ENCODE peak calls at places on chromosomes 3 and 15, in six cellular contexts. One of them, this sample, is unnamed. For H4K20me1, the result is how much of the 10 kb centered on the place peaks cover.

GRCh38 chr15:68213991-68214837 is 9.1 kb upstream of the CALML4 start:
- DNase-seq in HCT116: no peak
- DNase-seq in astrocyte: no peak
- DNase-seq in mammary epithelial cell: no peak
- DNase-seq in OCI-LY7: no peak
- DNase-seq in neural progenitor cell: no peak
- DNase-seq in this sample: no peak

GRCh38 chr15:93041159-93041547 is 47.9 kb downstream of the RGMA start:
- DNase-seq in neural progenitor cell: no peak
- DNase-seq in astrocyte: no peak
- DNase-seq in mammary epithelial cell: no peak
- DNase-seq in OCI-LY7: no peak
- DNase-seq in HCT116: no peak
- DNase-seq in this sample: peak

GRCh38 chr3:157527471-157527881 is 24.3 kb upstream of the VEPH1 start:
- DNase-seq in astrocyte: peak
- DNase-seq in mammary epithelial cell: no peak
- DNase-seq in OCI-LY7: no peak
- DNase-seq in HCT116: no peak
- DNase-seq in neural progenitor cell: no peak
- DNase-seq in this sample: no peak

GRCh38 chr3:31423522-31423921 is 109.2 kb upstream of the STT3B start:
- DNase-seq in OCI-LY7: no peak
- DNase-seq in astrocyte: peak
- DNase-seq in neural progenitor cell: no peak
- DNase-seq in mammary epithelial cell: peak
- DNase-seq in HCT116: no peak
- DNase-seq in this sample: peak

GRCh38 chr15:66702770-66703539 is 919 bp downstream of the SMAD6 start:
- DNase-seq in neural progenitor cell: peak
- DNase-seq in OCI-LY7: peak
- DNase-seq in astrocyte: peak
- DNase-seq in HCT116: no peak
- DNase-seq in mammary epithelial cell: no peak
- DNase-seq in this sample: peak

GRCh38 chr3:33103034-33103433 is 6.1 kb upstream of the GLB1 start:
- DNase-seq in HCT116: no peak
- DNase-seq in mammary epithelial cell: no peak
- DNase-seq in neural progenitor cell: no peak
- DNase-seq in astrocyte: no peak
- DNase-seq in OCI-LY7: no peak
- DNase-seq in this sample: no peak

GRCh38 chr15:60814062-60814461 is 335.1 kb upstream of the ICE2 start:
- DNase-seq in neural progenitor cell: no peak
- DNase-seq in astrocyte: no peak
- DNase-seq in mammary epithelial cell: no peak
- DNase-seq in OCI-LY7: no peak
- DNase-seq in HCT116: no peak
- DNase-seq in this sample: no peak

GRCh38 chr15:85284497-85284896 is 95.9 kb upstream of the AKAP13 start:
- DNase-seq in mammary epithelial cell: no peak
- DNase-seq in astrocyte: no peak
- DNase-seq in OCI-LY7: peak
- DNase-seq in neural progenitor cell: no peak
- DNase-seq in HCT116: no peak
- DNase-seq in this sample: no peak

GRCh38 chr3:50567011-50567385 is 549 bp downstream of the C3orf18 start:
- DNase-seq in astrocyte: no peak
- DNase-seq in HCT116: no peak
- DNase-seq in mammary epithelial cell: no peak
- DNase-seq in OCI-LY7: no peak
- DNase-seq in neural progenitor cell: no peak
- DNase-seq in this sample: no peak

GRCh38 chr3:11335056-11335608 is 62.9 kb downstream of the ATG7 start:
- DNase-seq in mammary epithelial cell: peak
- DNase-seq in OCI-LY7: peak
- DNase-seq in neural progenitor cell: peak
- DNase-seq in HCT116: peak
- DNase-seq in astrocyte: peak
- DNase-seq in this sample: peak

GRCh38 chr3:16807441-16807840 is 77.3 kb upstream of the PLCL2 start:
- DNase-seq in OCI-LY7: no peak
- DNase-seq in neural progenitor cell: no peak
- DNase-seq in mammary epithelial cell: no peak
- DNase-seq in astrocyte: no peak
- DNase-seq in HCT116: no peak
- DNase-seq in this sample: peak

GRCh38 chr3:126270145-126270811 is 86.9 kb downstream of the KLF15 start:
- DNase-seq in neural progenitor cell: no peak
- DNase-seq in astrocyte: peak
- DNase-seq in OCI-LY7: no peak
- DNase-seq in mammary epithelial cell: no peak
- DNase-seq in HCT116: no peak
- DNase-seq in this sample: peak

GRCh38 chr3:134993011-134993410 is 198.0 kb downstream of the EPHB1 start:
- DNase-seq in mammary epithelial cell: no peak
- DNase-seq in astrocyte: no peak
- DNase-seq in HCT116: no peak
- DNase-seq in OCI-LY7: no peak
- DNase-seq in neural progenitor cell: no peak
- DNase-seq in this sample: no peak

GRCh38 chr15:62517541-62517940 is 352.5 kb upstream of the C2CD4B start:
- DNase-seq in OCI-LY7: no peak
- DNase-seq in neural progenitor cell: no peak
- DNase-seq in mammary epithelial cell: no peak
- DNase-seq in astrocyte: peak
- DNase-seq in HCT116: no peak
- DNase-seq in this sample: no peak

GRCh38 chr15:76384409-76384808 is 47.8 kb downstream of the ISL2 start:
- DNase-seq in OCI-LY7: no peak
- DNase-seq in neural progenitor cell: no peak
- DNase-seq in HCT116: no peak
- DNase-seq in mammary epithelial cell: no peak
- DNase-seq in astrocyte: no peak
- DNase-seq in this sample: no peak

GRCh38 chr3:138678086-138678485 is 69.5 kb downstream of the FAIM start:
- DNase-seq in OCI-LY7: no peak
- DNase-seq in neural progenitor cell: no peak
- DNase-seq in mammary epithelial cell: no peak
- DNase-seq in astrocyte: no peak
- DNase-seq in HCT116: no peak
- DNase-seq in this sample: no peak

GRCh38 chr3:13839253-13839652 is 40.6 kb downstream of the WNT7A start:
- DNase-seq in mammary epithelial cell: no peak
- DNase-seq in HCT116: no peak
- DNase-seq in OCI-LY7: no peak
- DNase-seq in astrocyte: no peak
- DNase-seq in neural progenitor cell: no peak
- DNase-seq in this sample: peak

GRCh38 chr3:23202921-23203650 is at the start of gene UBE2E2:
- DNase-seq in HCT116: no peak
- DNase-seq in neural progenitor cell: peak
- DNase-seq in OCI-LY7: peak
- DNase-seq in mammary epithelial cell: peak
- DNase-seq in astrocyte: peak
- DNase-seq in this sample: peak

GRCh38 chr3:59839283-59839682 is 789.5 kb upstream of the CFAP20DC start:
- DNase-seq in astrocyte: peak
- DNase-seq in neural progenitor cell: no peak
- DNase-seq in mammary epithelial cell: peak
- DNase-seq in OCI-LY7: no peak
- DNase-seq in HCT116: no peak
- DNase-seq in this sample: peak

GRCh38 chr3:13519392-13519791 is 29.5 kb upstream of the FBLN2 start:
- DNase-seq in OCI-LY7: no peak
- DNase-seq in HCT116: no peak
- DNase-seq in neural progenitor cell: no peak
- DNase-seq in mammary epithelial cell: no peak
- DNase-seq in astrocyte: no peak
- DNase-seq in this sample: peak

GRCh38 chr3:123319760-123320159 is 118.0 kb downstream of the SEC22A start:
- DNase-seq in astrocyte: no peak
- DNase-seq in HCT116: no peak
- DNase-seq in OCI-LY7: no peak
- DNase-seq in neural progenitor cell: peak
- DNase-seq in mammary epithelial cell: no peak
- DNase-seq in this sample: peak

GRCh38 chr3:119786409-119786808 is 4.5 kb downstream of the NR1I2 start:
- DNase-seq in OCI-LY7: no peak
- DNase-seq in neural progenitor cell: no peak
- DNase-seq in astrocyte: no peak
- DNase-seq in HCT116: no peak
- DNase-seq in mammary epithelial cell: no peak
- DNase-seq in this sample: no peak

GRCh38 chr15:99616129-99616528 is 50.3 kb downstream of the MEF2A start:
- DNase-seq in HCT116: no peak
- DNase-seq in neural progenitor cell: no peak
- DNase-seq in mammary epithelial cell: no peak
- DNase-seq in astrocyte: no peak
- DNase-seq in OCI-LY7: no peak
- DNase-seq in this sample: no peak

GRCh38 chr15:99614749-99615288 is 49.0 kb downstream of the MEF2A start:
- DNase-seq in OCI-LY7: no peak
- DNase-seq in HCT116: no peak
- DNase-seq in mammary epithelial cell: no peak
- DNase-seq in neural progenitor cell: no peak
- DNase-seq in astrocyte: no peak
- DNase-seq in this sample: no peak

GRCh38 chr15:99613887-99614642 is 48.3 kb downstream of the MEF2A start:
- DNase-seq in mammary epithelial cell: peak
- DNase-seq in OCI-LY7: no peak
- DNase-seq in astrocyte: no peak
- DNase-seq in HCT116: no peak
- DNase-seq in neural progenitor cell: no peak
- DNase-seq in this sample: no peak

GRCh38 chr15:99615460-99615859 is 49.7 kb downstream of the MEF2A start:
- DNase-seq in HCT116: no peak
- DNase-seq in OCI-LY7: no peak
- DNase-seq in astrocyte: no peak
- DNase-seq in mammary epithelial cell: no peak
- DNase-seq in neural progenitor cell: no peak
- DNase-seq in this sample: no peak

DNA sequence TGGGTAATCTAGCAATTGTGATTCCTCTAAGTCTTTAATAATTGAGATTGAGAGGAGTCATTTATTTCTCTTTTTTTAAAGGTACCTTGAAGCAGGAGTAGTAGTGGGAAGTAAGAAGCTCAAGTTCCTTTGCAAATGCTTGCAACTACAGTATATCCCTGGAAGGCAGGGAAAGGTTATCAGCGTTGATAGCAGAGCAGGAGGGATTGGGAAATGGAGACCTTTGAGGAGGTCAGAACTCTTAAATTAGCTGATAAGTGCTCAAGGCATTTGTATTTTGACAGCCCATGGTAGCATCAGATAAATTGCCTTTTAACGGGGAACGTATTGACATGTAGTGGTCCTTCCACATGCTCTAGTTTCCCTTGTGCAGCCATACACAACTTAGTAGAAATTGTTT is 47.7 kb downstream of the MEF2A start:
- DNase-seq in HCT116: no peak
- DNase-seq in neural progenitor cell: no peak
- DNase-seq in OCI-LY7: no peak
- DNase-seq in mammary epithelial cell: no peak
- DNase-seq in astrocyte: no peak
- DNase-seq in this sample: no peak
- H4K20me1 ChIP-seq in HCT116: under half
- H4K20me1 ChIP-seq in neural progenitor cell: under half
- H4K20me1 ChIP-seq in OCI-LY7: under half
- H4K20me1 ChIP-seq in mammary epithelial cell: under half
- H4K20me1 ChIP-seq in astrocyte: half or more
- H4K20me1 ChIP-seq in this sample: under half

DNA sequence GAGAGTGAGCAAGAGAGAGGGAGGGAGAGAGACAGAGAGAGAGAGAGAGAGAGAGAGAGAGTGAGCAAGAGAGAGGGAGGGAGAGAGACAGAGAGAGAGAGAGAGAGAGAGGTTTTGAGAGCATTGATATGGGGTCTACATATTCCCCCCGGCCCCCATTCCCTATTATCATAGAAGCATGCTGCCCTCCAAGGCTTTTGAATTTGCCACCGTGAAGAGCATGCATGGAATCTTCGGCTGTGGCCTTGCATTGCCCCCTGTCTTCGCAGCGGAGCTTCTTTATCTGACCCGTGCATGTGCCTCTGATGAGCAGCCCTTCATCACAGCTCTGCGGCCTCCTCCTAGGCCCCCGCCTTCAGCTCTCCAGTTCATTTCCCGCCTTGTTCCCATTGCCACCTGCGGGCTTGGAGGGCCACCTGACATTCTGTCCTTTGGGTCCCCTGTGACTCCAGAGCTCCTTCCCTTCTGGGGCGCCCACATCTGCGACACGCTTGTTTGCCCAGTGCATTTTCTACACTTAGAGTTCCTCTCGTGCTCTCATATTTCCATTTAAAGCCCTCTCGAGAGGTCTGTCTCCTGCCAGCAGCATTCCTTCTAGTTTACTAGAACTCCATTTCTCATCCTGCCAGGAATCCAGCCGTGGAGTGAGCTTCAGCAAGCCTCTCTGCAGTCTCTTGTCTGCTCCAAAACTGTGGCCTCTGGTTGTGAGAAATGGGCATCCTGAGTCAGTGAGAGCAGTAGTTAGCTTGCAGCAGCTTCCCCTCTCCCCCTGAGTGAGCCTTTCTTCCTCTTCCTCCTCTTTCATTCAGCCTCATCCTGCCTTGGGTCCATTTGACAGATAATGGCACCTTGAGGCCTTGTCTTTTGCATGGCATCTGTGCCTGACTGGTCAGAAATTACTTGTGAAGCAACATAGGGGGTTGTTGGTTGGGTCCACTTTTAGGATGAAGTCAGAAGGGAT is 25.3 kb downstream of the LPP start:
- DNase-seq in HCT116: no peak
- DNase-seq in neural progenitor cell: peak
- DNase-seq in mammary epithelial cell: no peak
- DNase-seq in OCI-LY7: peak
- DNase-seq in astrocyte: peak
- DNase-seq in this sample: peak
- TF ChIP-seq CTCF in HCT116: no peak
- TF ChIP-seq CTCF in neural progenitor cell: no peak
- TF ChIP-seq CTCF in mammary epithelial cell: no peak
- TF ChIP-seq CTCF in OCI-LY7: no peak
- TF ChIP-seq CTCF in astrocyte: no peak
- TF ChIP-seq CTCF in this sample: peak

GRCh38 chr3:177111541-177111949 is 85.7 kb downstream of the TBL1XR1 start:
- DNase-seq in HCT116: no peak
- DNase-seq in neural progenitor cell: peak
- DNase-seq in OCI-LY7: no peak
- DNase-seq in mammary epithelial cell: no peak
- DNase-seq in astrocyte: no peak
- DNase-seq in this sample: no peak
- H4K20me1 ChIP-seq in HCT116: under half
- H4K20me1 ChIP-seq in neural progenitor cell: half or more
- H4K20me1 ChIP-seq in OCI-LY7: half or more
- H4K20me1 ChIP-seq in mammary epithelial cell: under half
- H4K20me1 ChIP-seq in astrocyte: half or more
- H4K20me1 ChIP-seq in this sample: half or more

DNA sequence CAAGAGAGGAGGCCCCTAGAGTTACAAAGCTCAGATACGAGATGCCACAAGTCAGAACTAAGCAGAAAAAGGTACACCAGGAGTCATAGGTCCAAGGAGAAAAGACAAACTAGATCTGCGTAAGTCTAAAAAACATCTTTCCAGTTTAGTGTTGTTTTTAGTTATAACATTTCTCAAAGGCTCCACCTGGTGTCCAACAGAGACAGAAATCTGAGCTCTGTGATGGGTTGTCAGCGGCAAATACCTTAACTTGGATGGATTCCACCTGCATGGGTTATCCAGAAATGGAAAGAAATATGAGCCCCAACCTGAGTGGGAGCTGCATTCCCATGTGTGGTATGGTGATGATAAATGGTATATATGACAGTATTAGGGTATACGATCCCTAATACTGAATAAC is 238.6 kb upstream of the CHRM5 start:
- DNase-seq in OCI-LY7: peak
- DNase-seq in mammary epithelial cell: peak
- DNase-seq in neural progenitor cell: peak
- DNase-seq in HCT116: peak
- DNase-seq in astrocyte: no peak
- DNase-seq in this sample: no peak
- TF ChIP-seq CTCF in OCI-LY7: peak
- TF ChIP-seq CTCF in mammary epithelial cell: peak
- TF ChIP-seq CTCF in neural progenitor cell: peak
- TF ChIP-seq CTCF in HCT116: peak
- TF ChIP-seq CTCF in astrocyte: peak
- TF ChIP-seq CTCF in this sample: peak